ENCODE peak calls at places on chromosomes 7 and 10, in five cellular contexts. One of them, this sample, is unnamed.

GRCh38 chr7:6136475-6136874 is 105.3 kb downstream of the ANKRD61 start:
- DNase-seq in activated CD4-positive, CD25-positive, alpha-beta regulatory T cell treated with anti-CD3 and anti-CD28 coated beads, Interleukin-2, amount 50 U/mL, for 72 hours: no peak
- DNase-seq in naive thymus-derived CD8-positive, alpha-beta T cell: no peak
- DNase-seq in cardiac fibroblast: no peak
- DNase-seq in germinal center: no peak
- DNase-seq in this sample: no peak

GRCh38 chr10:49518982-49519578 is 19.8 kb downstream of the ERCC6 start:
- DNase-seq in activated CD4-positive, CD25-positive, alpha-beta regulatory T cell treated with anti-CD3 and anti-CD28 coated beads, Interleukin-2, amount 50 U/mL, for 72 hours: no peak
- DNase-seq in naive thymus-derived CD8-positive, alpha-beta T cell: peak; percentile 44
- DNase-seq in cardiac fibroblast: peak; percentile 73
- DNase-seq in germinal center: peak; percentile 62
- DNase-seq in this sample: no peak

GRCh38 chr7:35384761-35385700 is 131.1 kb upstream of the TBX20 start:
- DNase-seq in activated CD4-positive, CD25-positive, alpha-beta regulatory T cell treated with anti-CD3 and anti-CD28 coated beads, Interleukin-2, amount 50 U/mL, for 72 hours: no peak
- DNase-seq in naive thymus-derived CD8-positive, alpha-beta T cell: no peak
- DNase-seq in cardiac fibroblast: peak; percentile 13
- DNase-seq in germinal center: no peak
- DNase-seq in this sample: no peak

GRCh38 chr10:100148353-100149211 is 37.2 kb downstream of the ERLIN1 start:
- DNase-seq in activated CD4-positive, CD25-positive, alpha-beta regulatory T cell treated with anti-CD3 and anti-CD28 coated beads, Interleukin-2, amount 50 U/mL, for 72 hours: no peak
- DNase-seq in naive thymus-derived CD8-positive, alpha-beta T cell: no peak
- DNase-seq in cardiac fibroblast: peak; percentile 3
- DNase-seq in germinal center: peak; percentile 32
- DNase-seq in this sample: no peak

GRCh38 chr7:122136639-122137253 is 7.3 kb downstream of the AASS start:
- DNase-seq in activated CD4-positive, CD25-positive, alpha-beta regulatory T cell treated with anti-CD3 and anti-CD28 coated beads, Interleukin-2, amount 50 U/mL, for 72 hours: no peak
- DNase-seq in naive thymus-derived CD8-positive, alpha-beta T cell: no peak
- DNase-seq in cardiac fibroblast: no peak
- DNase-seq in germinal center: no peak
- DNase-seq in this sample: no peak

GRCh38 chr10:122471531-122472177 is 10.3 kb downstream of the HTRA1 start:
- DNase-seq in activated CD4-positive, CD25-positive, alpha-beta regulatory T cell treated with anti-CD3 and anti-CD28 coated beads, Interleukin-2, amount 50 U/mL, for 72 hours: no peak
- DNase-seq in naive thymus-derived CD8-positive, alpha-beta T cell: no peak
- DNase-seq in cardiac fibroblast: no peak
- DNase-seq in germinal center: no peak
- DNase-seq in this sample: no peak

GRCh38 chr7:11538751-11539299 is 293.2 kb downstream of the THSD7A start:
- DNase-seq in activated CD4-positive, CD25-positive, alpha-beta regulatory T cell treated with anti-CD3 and anti-CD28 coated beads, Interleukin-2, amount 50 U/mL, for 72 hours: no peak
- DNase-seq in naive thymus-derived CD8-positive, alpha-beta T cell: no peak
- DNase-seq in cardiac fibroblast: no peak
- DNase-seq in germinal center: no peak
- DNase-seq in this sample: no peak

GRCh38 chr10:5252177-5253037 is 55.8 kb downstream of the AKR1C4 start:
- DNase-seq in activated CD4-positive, CD25-positive, alpha-beta regulatory T cell treated with anti-CD3 and anti-CD28 coated beads, Interleukin-2, amount 50 U/mL, for 72 hours: no peak
- DNase-seq in naive thymus-derived CD8-positive, alpha-beta T cell: no peak
- DNase-seq in cardiac fibroblast: peak; percentile 29
- DNase-seq in germinal center: no peak
- DNase-seq in this sample: no peak

GRCh38 chr7:37421820-37422219 is 26.8 kb downstream of the ELMO1 start:
- DNase-seq in activated CD4-positive, CD25-positive, alpha-beta regulatory T cell treated with anti-CD3 and anti-CD28 coated beads, Interleukin-2, amount 50 U/mL, for 72 hours: no peak
- DNase-seq in naive thymus-derived CD8-positive, alpha-beta T cell: no peak
- DNase-seq in cardiac fibroblast: peak; percentile 46
- DNase-seq in germinal center: no peak
- DNase-seq in this sample: peak; percentile 30

GRCh38 chr10:80274396-80275134 is 14.9 kb downstream of the MAT1A start:
- DNase-seq in activated CD4-positive, CD25-positive, alpha-beta regulatory T cell treated with anti-CD3 and anti-CD28 coated beads, Interleukin-2, amount 50 U/mL, for 72 hours: no peak
- DNase-seq in naive thymus-derived CD8-positive, alpha-beta T cell: no peak
- DNase-seq in cardiac fibroblast: no peak
- DNase-seq in germinal center: no peak
- DNase-seq in this sample: no peak

GRCh38 chr7:101506531-101506930 is 122.6 kb downstream of the MYL10 start:
- DNase-seq in activated CD4-positive, CD25-positive, alpha-beta regulatory T cell treated with anti-CD3 and anti-CD28 coated beads, Interleukin-2, amount 50 U/mL, for 72 hours: no peak
- DNase-seq in naive thymus-derived CD8-positive, alpha-beta T cell: no peak
- DNase-seq in cardiac fibroblast: no peak
- DNase-seq in germinal center: no peak
- DNase-seq in this sample: no peak

GRCh38 chr7:89738549-89738948 is 415.7 kb upstream of the STEAP1 start:
- DNase-seq in activated CD4-positive, CD25-positive, alpha-beta regulatory T cell treated with anti-CD3 and anti-CD28 coated beads, Interleukin-2, amount 50 U/mL, for 72 hours: no peak
- DNase-seq in naive thymus-derived CD8-positive, alpha-beta T cell: no peak
- DNase-seq in cardiac fibroblast: no peak
- DNase-seq in germinal center: no peak
- DNase-seq in this sample: no peak

This sample was measured in breast epithelium.